ENCODE peak calls at places on chromosomes 13 and 19, in five cellular contexts. G is fibroblast of pulmonary artery, C is body of pancreas, V is GM06990, Q is progenitor cell of endocrine pancreas. S is an unnamed sample.

GRCh38 chr13:33080962-33081655 is 64.9 kb downstream of the KL start:
- DNase-seq in Q (no peak), C (no peak), G (peak), V (no peak), S (no peak)

GRCh38 chr19:50794778-50795664 is 4.8 kb downstream of the ACP4 start:
- DNase-seq in G (no peak), C (peak), Q (no peak), V (peak), S (no peak)

GRCh38 chr13:73683746-73684145 is 450.5 kb downstream of the KLF12 start:
- DNase-seq in V (no peak), C (no peak), G (no peak), Q (no peak), S (no peak)

GRCh38 chr13:103703246-103703645 is 637.0 kb upstream of the SLC10A2 start:
- DNase-seq in C (no peak), Q (no peak), G (no peak), V (no peak), S (no peak)

GRCh38 chr19:38993271-38993670 is 17.7 kb upstream of the FBXO17 start:
- DNase-seq in G (peak), V (no peak), C (no peak), Q (no peak), S (no peak)

GRCh38 chr19:50332264-50333038 is 3.3 kb upstream of the KCNC3 start:
- DNase-seq in C (peak), V (no peak), G (no peak), Q (peak), S (peak)

GRCh38 chr19:54937926-54938325 is 9.4 kb downstream of the NLRP7 start:
- DNase-seq in C (no peak), Q (no peak), V (peak), G (no peak), S (no peak)

GRCh38 chr19:18951721-18952281 is 10.8 kb upstream of the HOMER3 start:
- DNase-seq in V (no peak), G (no peak), C (no peak), Q (no peak), S (no peak)

GRCh38 chr19:18741566-18742121 is 49.5 kb downstream of the COMP start:
- DNase-seq in V (no peak), G (peak), Q (peak), C (peak), S (no peak)

GRCh38 chr19:52941941-52942370 is 18.7 kb upstream of the ZNF888 start:
- DNase-seq in C (peak), G (peak), V (no peak), Q (no peak), S (peak)

GRCh38 chr19:1647664-1648155 is 4.7 kb downstream of the TCF3 start:
- DNase-seq in C (no peak), G (no peak), Q (no peak), V (no peak), S (no peak)

GRCh38 chr19:8484331-8484894 is 18.0 kb downstream of the PRAM1 start:
- DNase-seq in V (no peak), C (no peak), Q (no peak), G (no peak), S (no peak)

GRCh38 chr19:54420383-54421168 is 5.3 kb downstream of the TTYH1 start:
- DNase-seq in G (peak), V (no peak), C (peak), Q (peak), S (peak)

GRCh38 chr19:14366529-14366928 is 14.7 kb upstream of the ADGRE5 start:
- DNase-seq in Q (peak), G (peak), C (peak), V (peak), S (peak)

GRCh38 chr19:14367016-14367415 is 14.2 kb upstream of the ADGRE5 start:
- DNase-seq in G (no peak), C (no peak), Q (no peak), V (no peak), S (no peak)

GRCh38 chr19:14363203-14364097 is 17.8 kb upstream of the ADGRE5 start:
- DNase-seq in C (peak), G (peak), Q (peak), V (peak), S (peak)

DNA sequence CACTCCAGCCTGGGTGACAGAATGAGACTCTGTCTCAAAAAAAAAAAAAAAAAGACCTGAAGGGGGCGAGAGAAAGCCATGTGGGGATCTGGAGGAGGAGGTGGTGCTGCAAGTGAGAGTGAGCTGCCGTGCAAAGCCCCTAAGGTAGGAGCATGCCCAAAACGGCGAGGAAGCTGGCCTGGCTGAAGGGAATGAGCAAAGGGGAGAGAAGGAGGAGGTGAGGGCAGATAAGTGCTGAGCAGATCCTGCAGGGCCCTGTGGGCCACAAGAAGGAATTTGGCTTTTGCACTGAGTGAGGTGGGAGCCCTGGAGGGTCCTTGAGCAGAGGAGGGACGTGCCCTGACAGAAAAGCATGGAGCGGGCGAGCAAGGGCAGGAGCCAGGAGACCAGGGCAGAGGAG is 19.4 kb upstream of the ADGRE5 start:
- DNase-seq in G (peak), C (no peak), V (peak), Q (no peak), S (no peak)
- TF ChIP-seq CTCF in G (peak), C (no peak), V (peak), Q (no peak), S (no peak)

GRCh38 chr13:59477011-59477410 is 686.7 kb downstream of the DIAPH3 start:
- DNase-seq in C (no peak), V (no peak), Q (no peak), G (no peak), S (no peak)
- TF ChIP-seq CTCF in C (no peak), V (peak), Q (peak), G (peak), S (no peak)

DNA sequence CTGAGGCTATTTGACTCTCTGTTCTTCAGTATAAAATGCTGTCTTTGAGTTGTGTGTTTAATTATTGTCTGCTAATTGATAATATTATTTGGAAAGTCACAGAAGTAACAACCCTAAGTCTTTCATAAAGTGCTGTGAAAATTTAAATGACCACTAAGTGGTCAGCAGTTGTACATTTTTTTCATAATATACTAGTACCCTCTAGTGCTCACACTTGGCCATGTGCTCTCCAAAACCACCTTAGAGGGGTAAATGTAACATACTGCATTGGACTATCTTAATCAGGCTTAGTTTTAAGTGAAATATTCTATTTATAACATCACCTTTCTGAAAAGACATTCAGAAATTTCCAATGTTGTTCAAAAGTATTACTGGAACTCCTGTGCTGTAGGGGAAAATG is 745.3 kb downstream of the GPC5 start:
- DNase-seq in Q (no peak), C (no peak), G (peak), V (no peak), S (no peak)
- TF ChIP-seq CTCF in Q (peak), C (no peak), G (no peak), V (no peak), S (no peak)

GRCh38 chr13:27339299-27339698 is 68.7 kb downstream of the RASL11A start:
- DNase-seq in V (no peak), C (peak), G (peak), Q (no peak), S (peak)
- TF ChIP-seq CTCF in V (peak), C (peak), G (peak), Q (peak), S (peak)